ENCODE peak calls at places on chromosomes 6 and 20, in nine cellular contexts. X is PC-3; J is CD4-positive, alpha-beta T cell; U is thoracic aorta; F is mucosa of descending colon; N is heart right ventricle; L is CD8-positive, alpha-beta T cell; Z is upper lobe of left lung; D is right cardiac atrium. R is an unnamed sample.

GRCh38 chr20:41064377-41064776 is 35.8 kb downstream of the TOP1 start:
- ATAC-seq in X (no peak), N (no peak), J (no peak), U (no peak), Z (no peak), L (no peak), F (no peak), D (no peak), R (no peak)

GRCh38 chr6:129709451-129709908 is 497 bp downstream of the ARHGAP18 start:
- ATAC-seq in Z (peak; percentile 66), X (peak; percentile 31), L (peak; percentile 24), D (peak; percentile 89), F (peak; percentile 36), U (peak; percentile 16), N (peak; percentile 76), J (peak; percentile 39), R (no peak)

GRCh38 chr6:107670792-107671199 is 153.3 kb downstream of the SCML4 start:
- ATAC-seq in Z (peak; percentile 17), N (peak; percentile 74), D (peak; percentile 69), J (no peak), X (no peak), F (peak; percentile 19), U (no peak), L (no peak), R (peak; percentile 50)

GRCh38 chr20:5835234-5835845 is 85.1 kb downstream of the SHLD1 start:
- ATAC-seq in X (peak; percentile 91), N (peak; percentile 69), Z (no peak), L (peak; percentile 56), U (no peak), J (peak; percentile 58), F (peak; percentile 52), D (peak; percentile 57), R (no peak)

GRCh38 chr20:37137547-37137946 is 41.6 kb upstream of the RPN2 start:
- ATAC-seq in N (no peak), J (no peak), F (no peak), D (no peak), U (no peak), X (no peak), L (no peak), Z (no peak), R (no peak)

GRCh38 chr20:37262516-37262915 is 902 bp upstream of the GHRH start:
- ATAC-seq in F (no peak), D (no peak), J (no peak), U (no peak), L (no peak), Z (no peak), N (no peak), X (no peak), R (no peak)

GRCh38 chr6:2992330-2992979 is 7.2 kb upstream of the NQO2 start:
- ATAC-seq in U (no peak), Z (no peak), D (no peak), L (no peak), J (no peak), F (no peak), N (no peak), X (no peak), R (no peak)

GRCh38 chr6:111757342-111757741 is 115.9 kb downstream of the FYN start:
- ATAC-seq in N (no peak), J (peak; percentile 7), D (no peak), U (no peak), L (peak; percentile 6), F (peak; percentile 49), Z (no peak), X (peak; percentile 70), R (peak; percentile 27)

GRCh38 chr6:118905851-118906250 is 11.9 kb downstream of the ASF1A start:
- ATAC-seq in D (no peak), J (peak; percentile 51), F (no peak), U (no peak), N (no peak), X (no peak), Z (no peak), L (peak; percentile 38), R (no peak)

GRCh38 chr20:10505320-10506226 is 70.5 kb downstream of the SLX4IP start:
- ATAC-seq in U (no peak), F (peak; percentile 36), D (peak; percentile 80), Z (peak; percentile 38), L (no peak), J (no peak), N (peak; percentile 56), X (peak; percentile 19), R (peak; percentile 91)

GRCh38 chr20:33016581-33017109 is 9.1 kb downstream of the BPIFB2 start:
- ATAC-seq in J (no peak), Z (no peak), L (no peak), U (no peak), D (no peak), N (no peak), X (no peak), F (no peak), R (no peak)

GRCh38 chr6:150902142-150902800 is 36.8 kb downstream of the MTHFD1L start:
- ATAC-seq in N (peak; percentile 18), D (peak; percentile 37), U (no peak), J (no peak), L (no peak), Z (no peak), X (no peak), F (no peak), R (peak; percentile 47)

GRCh38 chr20:44223721-44224120 is 13.2 kb upstream of the OSER1 start:
- ATAC-seq in N (no peak), X (no peak), L (no peak), D (no peak), F (peak; percentile 93), U (no peak), Z (no peak), J (no peak), R (no peak)

GRCh38 chr6:108876929-108877775 is 28.9 kb downstream of the ARMC2 start:
- ATAC-seq in F (no peak), N (peak; percentile 86), D (peak; percentile 82), J (no peak), Z (peak; percentile 76), X (no peak), L (no peak), U (peak; percentile 85), R (peak; percentile 89)

GRCh38 chr6:69894578-69895347 is 28.4 kb downstream of the COL19A1 start:
- ATAC-seq in D (no peak), U (no peak), L (no peak), F (no peak), J (no peak), N (no peak), X (no peak), Z (no peak), R (no peak)

GRCh38 chr6:150897400-150897943 is 32.0 kb downstream of the MTHFD1L start:
- ATAC-seq in L (no peak), Z (no peak), U (no peak), F (no peak), X (no peak), J (no peak), D (no peak), N (no peak), R (no peak)

GRCh38 chr6:45837541-45838200 is 178.0 kb downstream of the CLIC5 start:
- ATAC-seq in F (no peak), L (no peak), D (no peak), Z (no peak), X (no peak), J (no peak), N (no peak), U (no peak), R (no peak)

GRCh38 chr6:170485159-170485558 is 67.9 kb downstream of the PSMB1 start:
- ATAC-seq in D (no peak), X (no peak), Z (no peak), U (no peak), N (no peak), L (no peak), J (no peak), F (no peak), R (no peak)
- H3K9me3 ChIP-seq in D (no peaks in the 10 kb centered on the region), X (no peaks in the 10 kb centered on the region), Z (peaks cover 4% of the 10 kb centered on the region), U (no peaks in the 10 kb centered on the region), N (no peaks in the 10 kb centered on the region), L (no peaks in the 10 kb centered on the region), J (no peaks in the 10 kb centered on the region), F (no peaks in the 10 kb centered on the region), R (no peaks in the 10 kb centered on the region)

GRCh38 chr20:18986895-18987580 is 173.5 kb downstream of the SCP2D1 start:
- ATAC-seq in N (no peak), X (no peak), U (no peak), L (no peak), D (no peak), F (no peak), J (no peak), Z (no peak), R (peak; percentile 61)
- H3K9me3 ChIP-seq in N (no peaks in the 10 kb centered on the region), X (no peaks in the 10 kb centered on the region), U (no peaks in the 10 kb centered on the region), L (no peaks in the 10 kb centered on the region), D (no peaks in the 10 kb centered on the region), F (no peaks in the 10 kb centered on the region), J (no peaks in the 10 kb centered on the region), Z (no peaks in the 10 kb centered on the region), R (no peaks in the 10 kb centered on the region)

GRCh38 chr6:134245041-134245440 is 72.9 kb downstream of the SGK1 start:
- ATAC-seq in U (no peak), J (no peak), Z (no peak), D (no peak), X (no peak), F (no peak), N (no peak), L (no peak), R (no peak)
- H3K9me3 ChIP-seq in U (no peaks in the 10 kb centered on the region), J (no peaks in the 10 kb centered on the region), Z (no peaks in the 10 kb centered on the region), D (no peaks in the 10 kb centered on the region), X (no peaks in the 10 kb centered on the region), F (no peaks in the 10 kb centered on the region), N (no peaks in the 10 kb centered on the region), L (no peaks in the 10 kb centered on the region), R (no peaks in the 10 kb centered on the region)

GRCh38 chr6:301929-302705 is 9.8 kb downstream of the DUSP22 start:
- ATAC-seq in F (no peak), D (no peak), J (no peak), N (no peak), Z (no peak), L (no peak), U (no peak), X (no peak), R (no peak)

GRCh38 chr6:300026-300425 is 7.7 kb downstream of the DUSP22 start:
- ATAC-seq in D (no peak), F (no peak), J (no peak), N (no peak), L (no peak), Z (no peak), U (no peak), X (no peak), R (no peak)

GRCh38 chr6:301526-301925 is 9.2 kb downstream of the DUSP22 start:
- ATAC-seq in N (no peak), X (no peak), J (no peak), L (no peak), F (no peak), Z (no peak), U (no peak), D (no peak), R (no peak)

GRCh38 chr6:299050-299980 is 7.0 kb downstream of the DUSP22 start:
- ATAC-seq in L (no peak), Z (no peak), F (no peak), J (no peak), N (no peak), X (no peak), U (no peak), D (no peak), R (no peak)

GRCh38 chr6:300494-301198 is 8.4 kb downstream of the DUSP22 start:
- ATAC-seq in D (no peak), X (no peak), N (no peak), L (no peak), U (no peak), Z (no peak), J (no peak), F (no peak), R (no peak)
- H3K9me3 ChIP-seq in D (no peaks in the 10 kb centered on the region), X (no peaks in the 10 kb centered on the region), N (no peaks in the 10 kb centered on the region), L (no peaks in the 10 kb centered on the region), U (no peaks in the 10 kb centered on the region), Z (no peaks in the 10 kb centered on the region), J (no peaks in the 10 kb centered on the region), F (peaks cover 10% of the 10 kb centered on the region), R (no peaks in the 10 kb centered on the region)

GRCh38 chr6:76026101-76026500 is 46.4 kb downstream of the IMPG1 start:
- ATAC-seq in Z (no peak), X (no peak), D (no peak), U (no peak), F (no peak), J (no peak), L (no peak), N (no peak), R (no peak)
- H3K9me3 ChIP-seq in Z (peaks cover 22% of the 10 kb centered on the region), X (peaks cover 2% of the 10 kb centered on the region), D (peaks cover 3% of the 10 kb centered on the region), U (peaks cover 23% of the 10 kb centered on the region), F (peaks cover 59% of the 10 kb centered on the region), J (peaks cover 34% of the 10 kb centered on the region), L (no peaks in the 10 kb centered on the region), N (peaks cover 14% of the 10 kb centered on the region), R (peaks cover 57% of the 10 kb centered on the region)